ENCODE peak calls at places on chromosomes 11 and 22, in four cellular contexts. One of them, this sample, is unnamed.

GRCh38 chr11:100890779-100891178 is 203.7 kb downstream of the ARHGAP42 start:
- DNase-seq in SK-N-SH: no peak
- DNase-seq in HCT116: no peak
- DNase-seq in K562: no peak
- DNase-seq in this sample: no peak

GRCh38 chr22:22833488-22833887 is 54.1 kb upstream of the IGLL5 start:
- DNase-seq in K562: no peak
- DNase-seq in HCT116: no peak
- DNase-seq in SK-N-SH: no peak
- DNase-seq in this sample: no peak

GRCh38 chr11:8312966-8313365 is 49.3 kb upstream of the LMO1 start:
- DNase-seq in K562: no peak
- DNase-seq in HCT116: no peak
- DNase-seq in SK-N-SH: no peak
- DNase-seq in this sample: no peak

GRCh38 chr11:113553235-113553634 is 78.0 kb upstream of the DRD2 start:
- DNase-seq in SK-N-SH: no peak
- DNase-seq in HCT116: peak
- DNase-seq in K562: peak
- DNase-seq in this sample: no peak

GRCh38 chr22:39259698-39260097 is 14.9 kb upstream of the PDGFB start:
- DNase-seq in K562: no peak
- DNase-seq in HCT116: no peak
- DNase-seq in SK-N-SH: no peak
- DNase-seq in this sample: no peak

GRCh38 chr11:70675697-70676374 is 277.5 kb downstream of the CTTN start:
- DNase-seq in HCT116: peak
- DNase-seq in SK-N-SH: no peak
- DNase-seq in K562: peak
- DNase-seq in this sample: no peak

GRCh38 chr11:19458721-19459120 is 218.0 kb upstream of the E2F8 start:
- DNase-seq in K562: no peak
- DNase-seq in HCT116: no peak
- DNase-seq in SK-N-SH: no peak
- DNase-seq in this sample: no peak

GRCh38 chr11:63941901-63942300 is 3.1 kb downstream of the NAA40 start:
- DNase-seq in HCT116: no peak
- DNase-seq in SK-N-SH: no peak
- DNase-seq in K562: peak
- DNase-seq in this sample: no peak

GRCh38 chr11:114262681-114263509 is 33.3 kb upstream of the NNMT start:
- DNase-seq in SK-N-SH: peak
- DNase-seq in K562: peak
- DNase-seq in HCT116: peak
- DNase-seq in this sample: peak

GRCh38 chr22:24494535-24495364 is at the start of gene UPB1:
- DNase-seq in K562: no peak
- DNase-seq in SK-N-SH: no peak
- DNase-seq in HCT116: no peak
- DNase-seq in this sample: no peak

GRCh38 chr11:104609297-104609696 is 289.0 kb downstream of the CASP12 start:
- DNase-seq in K562: no peak
- DNase-seq in HCT116: peak
- DNase-seq in SK-N-SH: peak
- DNase-seq in this sample: peak

GRCh38 chr11:24793479-24793878 is 296.6 kb downstream of the LUZP2 start:
- DNase-seq in K562: no peak
- DNase-seq in SK-N-SH: no peak
- DNase-seq in HCT116: no peak
- DNase-seq in this sample: no peak

GRCh38 chr22:37262346-37262745 is 18.3 kb upstream of the RAC2 start:
- DNase-seq in SK-N-SH: no peak
- DNase-seq in HCT116: no peak
- DNase-seq in K562: no peak
- DNase-seq in this sample: no peak

GRCh38 chr11:119993732-119994131 is 144.2 kb downstream of the TRIM29 start:
- DNase-seq in SK-N-SH: no peak
- DNase-seq in HCT116: no peak
- DNase-seq in K562: no peak
- DNase-seq in this sample: no peak

GRCh38 chr11:65476632-65477270 is 22.1 kb upstream of the MALAT1 start:
- DNase-seq in SK-N-SH: no peak
- DNase-seq in K562: no peak
- DNase-seq in HCT116: no peak
- DNase-seq in this sample: no peak

GRCh38 chr11:131693756-131694155 is 323.3 kb downstream of the NTM start:
- DNase-seq in K562: no peak
- DNase-seq in HCT116: no peak
- DNase-seq in SK-N-SH: no peak
- DNase-seq in this sample: no peak

GRCh38 chr11:56845121-56845732 is 96.7 kb upstream of the OR9G4 start:
- DNase-seq in K562: no peak
- DNase-seq in HCT116: no peak
- DNase-seq in SK-N-SH: no peak
- DNase-seq in this sample: no peak

GRCh38 chr11:58134151-58134550 is 8.8 kb upstream of the OR9I1 start:
- DNase-seq in HCT116: no peak
- DNase-seq in SK-N-SH: no peak
- DNase-seq in K562: no peak
- DNase-seq in this sample: no peak

GRCh38 chr11:96154802-96155520 is 188.0 kb downstream of the MAML2 start:
- DNase-seq in SK-N-SH: no peak
- DNase-seq in HCT116: no peak
- DNase-seq in K562: no peak
- DNase-seq in this sample: no peak

GRCh38 chr11:128359515-128359914 is 227.8 kb downstream of the ETS1 start:
- DNase-seq in SK-N-SH: no peak
- DNase-seq in K562: no peak
- DNase-seq in HCT116: no peak
- DNase-seq in this sample: no peak

GRCh38 chr22:34587357-34588356 is 478.3 kb upstream of the ISX start:
- DNase-seq in HCT116: no peak
- DNase-seq in K562: no peak
- DNase-seq in SK-N-SH: no peak
- DNase-seq in this sample: no peak

GRCh38 chr11:111815489-111815888 is 49.3 kb upstream of the PPP2R1B start:
- DNase-seq in HCT116: no peak
- DNase-seq in K562: no peak
- DNase-seq in SK-N-SH: no peak
- DNase-seq in this sample: no peak

GRCh38 chr11:86108890-86109638 is 40.2 kb upstream of the PICALM start:
- DNase-seq in SK-N-SH: no peak
- DNase-seq in HCT116: no peak
- DNase-seq in K562: peak
- DNase-seq in this sample: no peak

GRCh38 chr22:30015229-30015797 is 65.0 kb upstream of the HORMAD2 start:
- DNase-seq in HCT116: no peak
- DNase-seq in SK-N-SH: no peak
- DNase-seq in K562: no peak
- DNase-seq in this sample: no peak

GRCh38 chr11:57792060-57792541 is 30.5 kb downstream of the CTNND1 start:
- DNase-seq in HCT116: no peak
- DNase-seq in SK-N-SH: no peak
- DNase-seq in K562: peak
- DNase-seq in this sample: no peak

GRCh38 chr11:71381781-71382505 is 66.2 kb downstream of the DHCR7 start:
- DNase-seq in HCT116: no peak
- DNase-seq in K562: no peak
- DNase-seq in SK-N-SH: no peak
- DNase-seq in this sample: no peak

GRCh38 chr11:76150141-76150540 is 56.2 kb downstream of the WNT11 start:
- DNase-seq in K562: no peak
- DNase-seq in HCT116: no peak
- DNase-seq in SK-N-SH: no peak
- DNase-seq in this sample: no peak

GRCh38 chr11:118610773-118611432 is 3.5 kb downstream of the PHLDB1 start:
- DNase-seq in K562: peak
- DNase-seq in SK-N-SH: no peak
- DNase-seq in HCT116: no peak
- DNase-seq in this sample: peak

GRCh38 chr11:19110290-19110689 is 6.7 kb upstream of the ZDHHC13 start:
- DNase-seq in HCT116: no peak
- DNase-seq in K562: no peak
- DNase-seq in SK-N-SH: no peak
- DNase-seq in this sample: no peak

GRCh38 chr11:128503231-128503991 is 83.9 kb downstream of the ETS1 start:
- DNase-seq in SK-N-SH: no peak
- DNase-seq in K562: no peak
- DNase-seq in HCT116: no peak
- DNase-seq in this sample: no peak

GRCh38 chr11:923691-924405 is 1.8 kb upstream of the AP2A2 start:
- DNase-seq in SK-N-SH: no peak
- DNase-seq in K562: no peak
- DNase-seq in HCT116: no peak
- DNase-seq in this sample: no peak

GRCh38 chr11:33063326-33063775 is 24.0 kb downstream of the TCP11L1 start:
- DNase-seq in K562: no peak
- DNase-seq in SK-N-SH: no peak
- DNase-seq in HCT116: no peak
- DNase-seq in this sample: no peak

GRCh38 chr11:123511037-123511870 is 81.2 kb downstream of the GRAMD1B start:
- DNase-seq in HCT116: peak
- DNase-seq in SK-N-SH: peak
- DNase-seq in K562: peak
- DNase-seq in this sample: peak

DNA sequence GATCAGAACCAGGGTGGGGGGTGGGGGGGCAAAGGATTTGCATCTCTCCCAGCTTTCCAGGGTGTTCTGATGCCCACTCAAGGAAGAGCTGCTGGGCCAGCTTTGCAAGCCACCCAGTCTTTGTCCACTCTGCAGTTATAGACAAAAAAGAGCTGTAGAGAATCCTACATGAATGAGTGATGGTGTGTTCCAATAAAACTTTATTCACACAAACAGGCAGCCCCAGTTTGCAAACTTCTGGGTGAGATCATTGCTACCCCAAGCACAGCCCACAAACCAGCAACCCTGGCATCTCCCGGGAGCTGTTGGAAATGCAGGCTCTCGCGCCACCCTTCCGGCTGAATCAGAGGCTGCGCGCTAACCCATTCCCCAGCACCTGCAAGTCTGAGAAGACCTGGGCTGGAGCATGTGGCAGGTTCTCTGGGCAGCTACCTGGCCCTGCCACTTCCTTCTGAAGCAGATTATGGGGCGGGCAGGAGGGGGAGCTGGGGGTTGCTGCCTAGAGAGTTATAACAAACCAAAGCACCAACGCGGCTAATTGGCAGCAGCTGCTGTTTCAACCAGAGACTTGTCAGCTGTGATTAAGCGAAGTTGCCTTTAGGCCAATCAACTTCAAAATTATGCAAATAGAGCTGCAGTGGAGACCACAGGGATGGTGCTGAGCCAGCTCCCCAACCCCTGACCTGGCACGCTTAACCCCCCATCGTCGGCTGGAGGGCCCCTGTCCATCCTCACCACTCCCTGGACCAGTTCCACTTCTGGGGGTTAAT is 3.8 kb upstream of the SHISAL1 start:
- DNase-seq in SK-N-SH: no peak
- DNase-seq in K562: no peak
- DNase-seq in HCT116: no peak
- DNase-seq in this sample: no peak
- TF ChIP-seq ELF1 in SK-N-SH: no peak
- TF ChIP-seq ELF1 in K562: no peak
- TF ChIP-seq ELF1 in HCT116: no peak
- TF ChIP-seq ELF1 in this sample: no peak

GRCh38 chr11:46378811-46379482 is 2.5 kb upstream of the MDK start:
- DNase-seq in SK-N-SH: no peak
- DNase-seq in HCT116: no peak
- DNase-seq in K562: peak
- DNase-seq in this sample: no peak
- TF ChIP-seq ELF1 in SK-N-SH: no peak
- TF ChIP-seq ELF1 in HCT116: no peak
- TF ChIP-seq ELF1 in K562: no peak
- TF ChIP-seq ELF1 in this sample: no peak

GRCh38 chr11:126152586-126152985 is 58.9 kb downstream of the RPUSD4 start:
- DNase-seq in HCT116: no peak
- DNase-seq in SK-N-SH: no peak
- DNase-seq in K562: no peak
- DNase-seq in this sample: no peak

GRCh38 chr11:126155402-126156187 is 55.9 kb downstream of the RPUSD4 start:
- DNase-seq in SK-N-SH: no peak
- DNase-seq in K562: no peak
- DNase-seq in HCT116: no peak
- DNase-seq in this sample: no peak

GRCh38 chr11:126153006-126153405 is 58.4 kb downstream of the RPUSD4 start:
- DNase-seq in HCT116: no peak
- DNase-seq in SK-N-SH: no peak
- DNase-seq in K562: no peak
- DNase-seq in this sample: no peak

GRCh38 chr11:126152152-126152551 is 59.3 kb downstream of the RPUSD4 start:
- DNase-seq in SK-N-SH: no peak
- DNase-seq in K562: no peak
- DNase-seq in HCT116: no peak
- DNase-seq in this sample: no peak

DNA sequence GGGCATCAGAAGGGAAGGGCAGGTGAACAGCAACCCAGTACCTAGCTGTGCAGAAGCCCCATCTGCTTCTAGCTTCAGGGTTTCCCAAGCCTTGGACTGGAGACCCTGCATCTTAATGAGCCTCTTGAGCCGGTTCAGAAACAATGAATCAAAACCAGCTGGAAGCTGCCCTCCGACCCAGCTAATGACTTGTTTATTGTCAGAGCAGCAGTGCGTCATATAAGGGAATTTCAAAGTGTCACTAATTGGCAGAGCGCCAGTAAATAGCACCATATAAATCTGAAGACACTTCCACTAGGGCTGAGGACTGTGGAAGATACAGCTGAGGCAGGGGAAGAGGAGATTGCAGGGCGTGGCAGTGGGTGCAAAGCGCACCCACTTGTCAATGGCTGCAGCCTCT is 57.5 kb downstream of the RPUSD4 start:
- DNase-seq in K562: no peak
- DNase-seq in HCT116: peak
- DNase-seq in SK-N-SH: no peak
- DNase-seq in this sample: no peak
- TF ChIP-seq ELF1 in K562: no peak
- TF ChIP-seq ELF1 in HCT116: no peak
- TF ChIP-seq ELF1 in SK-N-SH: no peak
- TF ChIP-seq ELF1 in this sample: no peak

GRCh38 chr11:15845261-15845660 is 511.1 kb downstream of the SOX6 start:
- DNase-seq in SK-N-SH: no peak
- DNase-seq in K562: no peak
- DNase-seq in HCT116: no peak
- DNase-seq in this sample: no peak
- TF ChIP-seq ELF1 in SK-N-SH: no peak
- TF ChIP-seq ELF1 in K562: no peak
- TF ChIP-seq ELF1 in HCT116: no peak
- TF ChIP-seq ELF1 in this sample: no peak

GRCh38 chr22:47371263-47372090 is 609.0 kb downstream of the TBC1D22A start:
- DNase-seq in SK-N-SH: no peak
- DNase-seq in HCT116: no peak
- DNase-seq in K562: no peak
- DNase-seq in this sample: no peak
- TF ChIP-seq ELF1 in SK-N-SH: no peak
- TF ChIP-seq ELF1 in HCT116: no peak
- TF ChIP-seq ELF1 in K562: no peak
- TF ChIP-seq ELF1 in this sample: no peak